ENCODE peak calls at places on chromosomes 1 and 21, in nine cellular contexts. One of them, this sample, is unnamed.

GRCh38 chr1:11320153-11320936 is 47.3 kb downstream of the UBIAD1 start:
- DNase-seq in activated CD8-positive, alpha-beta memory T cell treated with anti-CD3 and anti-CD28 coated beads for 24 hours: peak
- DNase-seq in epithelial cell of proximal tubule: no peak
- DNase-seq in EH: no peak
- DNase-seq in sciatic nerve: no peak
- DNase-seq in Kasumi-1: no peak
- DNase-seq in choroid plexus epithelial cell: no peak
- DNase-seq in NCI-H1092 treated with DMSO at 0.1 percent for 48 hours: peak
- DNase-seq in AG09309: no peak
- DNase-seq in this sample: no peak

GRCh38 chr1:203612932-203613682 is 13.5 kb upstream of the ATP2B4 start:
- DNase-seq in Kasumi-1: no peak
- DNase-seq in EH: peak
- DNase-seq in choroid plexus epithelial cell: no peak
- DNase-seq in AG09309: no peak
- DNase-seq in NCI-H1092 treated with DMSO at 0.1 percent for 48 hours: no peak
- DNase-seq in activated CD8-positive, alpha-beta memory T cell treated with anti-CD3 and anti-CD28 coated beads for 24 hours: no peak
- DNase-seq in sciatic nerve: no peak
- DNase-seq in epithelial cell of proximal tubule: no peak
- DNase-seq in this sample: no peak

GRCh38 chr1:47781171-47781959 is 215.8 kb downstream of the TRABD2B start:
- DNase-seq in sciatic nerve: no peak
- DNase-seq in activated CD8-positive, alpha-beta memory T cell treated with anti-CD3 and anti-CD28 coated beads for 24 hours: no peak
- DNase-seq in choroid plexus epithelial cell: no peak
- DNase-seq in AG09309: no peak
- DNase-seq in EH: no peak
- DNase-seq in Kasumi-1: no peak
- DNase-seq in NCI-H1092 treated with DMSO at 0.1 percent for 48 hours: peak
- DNase-seq in epithelial cell of proximal tubule: no peak
- DNase-seq in this sample: no peak

GRCh38 chr1:181101581-181102226 is 13.2 kb downstream of the IER5 start:
- DNase-seq in NCI-H1092 treated with DMSO at 0.1 percent for 48 hours: peak
- DNase-seq in activated CD8-positive, alpha-beta memory T cell treated with anti-CD3 and anti-CD28 coated beads for 24 hours: no peak
- DNase-seq in AG09309: no peak
- DNase-seq in epithelial cell of proximal tubule: no peak
- DNase-seq in EH: peak
- DNase-seq in Kasumi-1: peak
- DNase-seq in sciatic nerve: no peak
- DNase-seq in choroid plexus epithelial cell: peak
- DNase-seq in this sample: no peak

GRCh38 chr1:71559880-71560279 is 479.0 kb upstream of the ZRANB2 start:
- DNase-seq in epithelial cell of proximal tubule: no peak
- DNase-seq in choroid plexus epithelial cell: no peak
- DNase-seq in NCI-H1092 treated with DMSO at 0.1 percent for 48 hours: no peak
- DNase-seq in sciatic nerve: no peak
- DNase-seq in EH: no peak
- DNase-seq in Kasumi-1: no peak
- DNase-seq in activated CD8-positive, alpha-beta memory T cell treated with anti-CD3 and anti-CD28 coated beads for 24 hours: no peak
- DNase-seq in AG09309: no peak
- DNase-seq in this sample: no peak

GRCh38 chr1:3029991-3030662 is 8.9 kb downstream of the ACTRT2 start:
- DNase-seq in EH: no peak
- DNase-seq in choroid plexus epithelial cell: no peak
- DNase-seq in epithelial cell of proximal tubule: no peak
- DNase-seq in sciatic nerve: no peak
- DNase-seq in activated CD8-positive, alpha-beta memory T cell treated with anti-CD3 and anti-CD28 coated beads for 24 hours: no peak
- DNase-seq in NCI-H1092 treated with DMSO at 0.1 percent for 48 hours: no peak
- DNase-seq in Kasumi-1: no peak
- DNase-seq in AG09309: no peak
- DNase-seq in this sample: peak

GRCh38 chr1:162168261-162168660 is 98.8 kb downstream of the NOS1AP start:
- DNase-seq in choroid plexus epithelial cell: peak
- DNase-seq in activated CD8-positive, alpha-beta memory T cell treated with anti-CD3 and anti-CD28 coated beads for 24 hours: no peak
- DNase-seq in AG09309: no peak
- DNase-seq in NCI-H1092 treated with DMSO at 0.1 percent for 48 hours: peak
- DNase-seq in sciatic nerve: peak
- DNase-seq in epithelial cell of proximal tubule: no peak
- DNase-seq in EH: no peak
- DNase-seq in Kasumi-1: no peak
- DNase-seq in this sample: no peak

GRCh38 chr1:99557556-99558256 is 88.2 kb upstream of the PALMD start:
- DNase-seq in EH: peak
- DNase-seq in NCI-H1092 treated with DMSO at 0.1 percent for 48 hours: no peak
- DNase-seq in choroid plexus epithelial cell: peak
- DNase-seq in AG09309: peak
- DNase-seq in Kasumi-1: peak
- DNase-seq in sciatic nerve: no peak
- DNase-seq in activated CD8-positive, alpha-beta memory T cell treated with anti-CD3 and anti-CD28 coated beads for 24 hours: no peak
- DNase-seq in epithelial cell of proximal tubule: peak
- DNase-seq in this sample: no peak

GRCh38 chr1:178417858-178418257 is 78.9 kb downstream of the CLEC20A start:
- DNase-seq in sciatic nerve: no peak
- DNase-seq in AG09309: peak
- DNase-seq in epithelial cell of proximal tubule: peak
- DNase-seq in EH: peak
- DNase-seq in NCI-H1092 treated with DMSO at 0.1 percent for 48 hours: no peak
- DNase-seq in activated CD8-positive, alpha-beta memory T cell treated with anti-CD3 and anti-CD28 coated beads for 24 hours: no peak
- DNase-seq in Kasumi-1: no peak
- DNase-seq in choroid plexus epithelial cell: peak
- DNase-seq in this sample: no peak

GRCh38 chr21:46091118-46091517 is 6.8 kb upstream of the COL6A2 start:
- DNase-seq in NCI-H1092 treated with DMSO at 0.1 percent for 48 hours: no peak
- DNase-seq in sciatic nerve: no peak
- DNase-seq in choroid plexus epithelial cell: no peak
- DNase-seq in AG09309: no peak
- DNase-seq in epithelial cell of proximal tubule: no peak
- DNase-seq in activated CD8-positive, alpha-beta memory T cell treated with anti-CD3 and anti-CD28 coated beads for 24 hours: no peak
- DNase-seq in EH: no peak
- DNase-seq in Kasumi-1: no peak
- DNase-seq in this sample: peak

GRCh38 chr1:156419863-156420208 is 50.8 kb downstream of the RHBG start:
- DNase-seq in NCI-H1092 treated with DMSO at 0.1 percent for 48 hours: no peak
- DNase-seq in sciatic nerve: no peak
- DNase-seq in AG09309: no peak
- DNase-seq in epithelial cell of proximal tubule: no peak
- DNase-seq in choroid plexus epithelial cell: no peak
- DNase-seq in Kasumi-1: no peak
- DNase-seq in activated CD8-positive, alpha-beta memory T cell treated with anti-CD3 and anti-CD28 coated beads for 24 hours: no peak
- DNase-seq in EH: no peak
- DNase-seq in this sample: no peak

GRCh38 chr21:33368124-33368523 is 35.1 kb upstream of the IFNGR2 start:
- DNase-seq in epithelial cell of proximal tubule: no peak
- DNase-seq in EH: no peak
- DNase-seq in activated CD8-positive, alpha-beta memory T cell treated with anti-CD3 and anti-CD28 coated beads for 24 hours: no peak
- DNase-seq in NCI-H1092 treated with DMSO at 0.1 percent for 48 hours: no peak
- DNase-seq in sciatic nerve: no peak
- DNase-seq in choroid plexus epithelial cell: no peak
- DNase-seq in AG09309: no peak
- DNase-seq in Kasumi-1: peak
- DNase-seq in this sample: no peak

GRCh38 chr1:150235436-150235851 is 468 bp downstream of the ANP32E start:
- DNase-seq in epithelial cell of proximal tubule: no peak
- DNase-seq in NCI-H1092 treated with DMSO at 0.1 percent for 48 hours: no peak
- DNase-seq in activated CD8-positive, alpha-beta memory T cell treated with anti-CD3 and anti-CD28 coated beads for 24 hours: peak
- DNase-seq in choroid plexus epithelial cell: peak
- DNase-seq in AG09309: no peak
- DNase-seq in Kasumi-1: no peak
- DNase-seq in sciatic nerve: no peak
- DNase-seq in EH: peak
- DNase-seq in this sample: no peak

GRCh38 chr1:66576645-66577044 is 42.7 kb downstream of the SGIP1 start:
- DNase-seq in choroid plexus epithelial cell: peak
- DNase-seq in epithelial cell of proximal tubule: no peak
- DNase-seq in NCI-H1092 treated with DMSO at 0.1 percent for 48 hours: peak
- DNase-seq in EH: peak
- DNase-seq in AG09309: no peak
- DNase-seq in sciatic nerve: no peak
- DNase-seq in activated CD8-positive, alpha-beta memory T cell treated with anti-CD3 and anti-CD28 coated beads for 24 hours: no peak
- DNase-seq in Kasumi-1: no peak
- DNase-seq in this sample: no peak

GRCh38 chr1:6448749-6449631 is 17.0 kb downstream of the TNFRSF25 start:
- DNase-seq in EH: peak
- DNase-seq in AG09309: no peak
- DNase-seq in epithelial cell of proximal tubule: no peak
- DNase-seq in choroid plexus epithelial cell: no peak
- DNase-seq in activated CD8-positive, alpha-beta memory T cell treated with anti-CD3 and anti-CD28 coated beads for 24 hours: no peak
- DNase-seq in Kasumi-1: peak
- DNase-seq in NCI-H1092 treated with DMSO at 0.1 percent for 48 hours: peak
- DNase-seq in sciatic nerve: no peak
- DNase-seq in this sample: no peak

GRCh38 chr1:54227091-54227602 is 27.2 kb downstream of the MRPL37 start:
- DNase-seq in choroid plexus epithelial cell: peak
- DNase-seq in EH: peak
- DNase-seq in Kasumi-1: peak
- DNase-seq in epithelial cell of proximal tubule: no peak
- DNase-seq in AG09309: no peak
- DNase-seq in sciatic nerve: no peak
- DNase-seq in activated CD8-positive, alpha-beta memory T cell treated with anti-CD3 and anti-CD28 coated beads for 24 hours: no peak
- DNase-seq in NCI-H1092 treated with DMSO at 0.1 percent for 48 hours: no peak
- DNase-seq in this sample: no peak

GRCh38 chr1:45908613-45909140 is 105.3 kb downstream of the MAST2 start:
- DNase-seq in sciatic nerve: no peak
- DNase-seq in AG09309: no peak
- DNase-seq in NCI-H1092 treated with DMSO at 0.1 percent for 48 hours: no peak
- DNase-seq in Kasumi-1: no peak
- DNase-seq in choroid plexus epithelial cell: no peak
- DNase-seq in epithelial cell of proximal tubule: no peak
- DNase-seq in activated CD8-positive, alpha-beta memory T cell treated with anti-CD3 and anti-CD28 coated beads for 24 hours: no peak
- DNase-seq in EH: no peak
- DNase-seq in this sample: no peak

GRCh38 chr1:37634554-37635308 is at the start of gene RSPO1:
- DNase-seq in EH: peak
- DNase-seq in AG09309: no peak
- DNase-seq in sciatic nerve: no peak
- DNase-seq in NCI-H1092 treated with DMSO at 0.1 percent for 48 hours: no peak
- DNase-seq in epithelial cell of proximal tubule: no peak
- DNase-seq in choroid plexus epithelial cell: peak
- DNase-seq in activated CD8-positive, alpha-beta memory T cell treated with anti-CD3 and anti-CD28 coated beads for 24 hours: no peak
- DNase-seq in Kasumi-1: no peak
- DNase-seq in this sample: no peak

GRCh38 chr1:162720996-162721395 is 69.5 kb upstream of the HSD17B7 start:
- DNase-seq in EH: peak
- DNase-seq in epithelial cell of proximal tubule: no peak
- DNase-seq in sciatic nerve: no peak
- DNase-seq in NCI-H1092 treated with DMSO at 0.1 percent for 48 hours: no peak
- DNase-seq in activated CD8-positive, alpha-beta memory T cell treated with anti-CD3 and anti-CD28 coated beads for 24 hours: no peak
- DNase-seq in Kasumi-1: no peak
- DNase-seq in AG09309: no peak
- DNase-seq in choroid plexus epithelial cell: no peak
- DNase-seq in this sample: no peak

GRCh38 chr1:51520700-51521248 is 1.7 kb upstream of the EPS15 start:
- DNase-seq in sciatic nerve: no peak
- DNase-seq in Kasumi-1: no peak
- DNase-seq in AG09309: no peak
- DNase-seq in activated CD8-positive, alpha-beta memory T cell treated with anti-CD3 and anti-CD28 coated beads for 24 hours: no peak
- DNase-seq in choroid plexus epithelial cell: no peak
- DNase-seq in NCI-H1092 treated with DMSO at 0.1 percent for 48 hours: no peak
- DNase-seq in EH: no peak
- DNase-seq in epithelial cell of proximal tubule: no peak
- DNase-seq in this sample: no peak

This sample was measured in osteocyte.